ENCODE peak calls at places on chromosomes 1 and 21, in nine cellular contexts. V is ovary, G is A549, S is right lobe of liver, P is body of pancreas, U is HCT116, L is tibial nerve, D is transverse colon, M is heart left ventricle. N is an unnamed sample.

GRCh38 chr1:79353224-79353623 is 346.7 kb upstream of the ADGRL4 start:
- DNase-seq in U (peak; percentile 37), P (peak; percentile 32), S (no peak), D (no peak), M (no peak), L (peak; percentile 71), V (no peak), G (no peak), N (no peak)

GRCh38 chr1:30081379-30082102 is 641.8 kb downstream of the MATN1 start:
- DNase-seq in V (no peak), M (no peak), S (no peak), P (no peak), L (no peak), U (no peak), D (no peak), G (no peak), N (no peak)

GRCh38 chr1:61618755-61619154 is 106.2 kb downstream of the TM2D1 start:
- DNase-seq in D (no peak), P (no peak), U (no peak), V (no peak), M (no peak), G (no peak), S (no peak), L (no peak), N (no peak)

GRCh38 chr1:54973205-54973921 is 7.1 kb upstream of the TMEM61 start:
- DNase-seq in G (peak; percentile 44), V (no peak), D (no peak), U (peak; percentile 31), L (peak; percentile 36), M (peak; percentile 73), S (no peak), P (peak; percentile 41), N (no peak)

GRCh38 chr1:201295861-201296260 is 12.6 kb downstream of the PKP1 start:
- DNase-seq in U (no peak), S (no peak), G (peak; percentile 48), P (no peak), V (no peak), D (no peak), L (no peak), M (no peak), N (no peak)

GRCh38 chr21:36093512-36093911 is 23.7 kb downstream of the CBR1 start:
- DNase-seq in U (no peak), V (no peak), M (no peak), S (no peak), P (no peak), L (no peak), G (no peak), D (no peak), N (no peak)

GRCh38 chr1:186535388-186536133 is 74.6 kb upstream of the PDC start:
- DNase-seq in S (no peak), D (no peak), V (no peak), P (no peak), L (no peak), G (peak; percentile 32), U (no peak), M (no peak), N (no peak)

GRCh38 chr21:42343101-42343500 is 7.7 kb downstream of the TFF2 start:
- DNase-seq in G (no peak), V (no peak), M (no peak), U (no peak), P (no peak), S (no peak), L (no peak), D (no peak), N (no peak)

GRCh38 chr21:46062471-46063211 is 35.3 kb upstream of the COL6A2 start:
- DNase-seq in M (peak; percentile 11), V (peak; percentile 15), U (no peak), L (no peak), S (no peak), D (no peak), G (no peak), P (no peak), N (no peak)

GRCh38 chr21:42056468-42056867 is 14.6 kb upstream of the UMODL1 start:
- DNase-seq in G (no peak), L (no peak), D (peak; percentile 47), S (peak; percentile 5), V (no peak), P (peak; percentile 30), M (no peak), U (no peak), N (no peak)

GRCh38 chr1:112431038-112431437 is 35.0 kb downstream of the CTTNBP2NL start:
- DNase-seq in G (no peak), M (no peak), S (no peak), V (no peak), D (no peak), U (no peak), L (no peak), P (no peak), N (no peak)

GRCh38 chr1:175678471-175678870 is 64.9 kb downstream of the TNR start:
- DNase-seq in V (no peak), G (no peak), S (no peak), P (no peak), L (no peak), M (no peak), D (no peak), U (no peak), N (no peak)

GRCh38 chr1:38243106-38243505 is 196.5 kb upstream of the POU3F1 start:
- DNase-seq in P (no peak), V (no peak), L (no peak), S (no peak), G (no peak), M (no peak), U (no peak), D (peak; percentile 69), N (no peak)

GRCh38 chr1:82950606-82951200 is 1048.2 kb downstream of the TTLL7 start:
- DNase-seq in G (no peak), S (no peak), P (no peak), U (no peak), V (no peak), D (no peak), L (no peak), M (no peak), N (no peak)

GRCh38 chr1:215682232-215682631 is 115.1 kb downstream of the KCTD3 start:
- DNase-seq in P (no peak), G (no peak), L (no peak), V (no peak), U (no peak), D (no peak), M (no peak), S (no peak), N (no peak)

GRCh38 chr21:29989634-29990234 is 49.9 kb upstream of the GRIK1 start:
- DNase-seq in L (no peak), P (no peak), D (no peak), M (no peak), U (no peak), V (no peak), S (no peak), G (no peak), N (no peak)

GRCh38 chr1:57340361-57341192 is 83.3 kb downstream of the DAB1 start:
- DNase-seq in D (no peak), L (no peak), U (no peak), P (no peak), V (no peak), M (no peak), S (no peak), G (no peak), N (no peak)

GRCh38 chr1:119737040-119737682 is 25.4 kb downstream of the PHGDH start:
- DNase-seq in M (peak; percentile 62), V (peak; percentile 56), D (peak; percentile 39), U (no peak), P (peak; percentile 81), S (no peak), L (no peak), G (no peak), N (no peak)

GRCh38 chr1:32684167-32684811 is 18.3 kb downstream of the SYNC start:
- DNase-seq in L (peak; percentile 75), P (no peak), S (no peak), U (no peak), V (peak; percentile 70), G (no peak), M (peak; percentile 39), D (peak; percentile 60), N (peak; percentile 68)

GRCh38 chr1:159854101-159854692 is 8.3 kb downstream of the VSIG8 start:
- DNase-seq in D (peak; percentile 88), P (peak; percentile 86), S (peak; percentile 59), L (peak; percentile 69), M (peak; percentile 89), U (no peak), G (peak; percentile 52), V (peak; percentile 79), N (peak; percentile 71)

GRCh38 chr1:53473463-53473862 is 14.3 kb downstream of the DMRTB1 start:
- DNase-seq in P (no peak), M (no peak), V (no peak), U (no peak), G (no peak), S (no peak), D (no peak), L (no peak), N (no peak)

GRCh38 chr1:78424720-78425119 is 66.1 kb upstream of the PTGFR start:
- DNase-seq in D (no peak), G (no peak), U (no peak), L (no peak), M (no peak), P (no peak), V (no peak), S (no peak), N (no peak)

GRCh38 chr1:206801467-206801866 is 29.2 kb upstream of the IL10 start:
- DNase-seq in S (no peak), D (no peak), M (no peak), G (no peak), L (no peak), V (no peak), P (no peak), U (no peak), N (no peak)
- TF ChIP-seq CTCF in S (no peak), D (no peak), M (no peak), G (no peak), L (no peak), V (no peak), P (no peak), U (no peak), N (no peak)

GRCh38 chr1:229479660-229480399 is 28.3 kb downstream of the NUP133 start:
- DNase-seq in V (no peak), U (no peak), D (no peak), M (no peak), L (no peak), G (no peak), S (no peak), P (no peak), N (no peak)
- TF ChIP-seq POLR2A in V (no peak), U (no peak), D (no peak), M (no peak), L (no peak), G (no peak), S (no peak), P (no peak), N (no peak)

GRCh38 chr1:15949453-15950245 is 26.3 kb downstream of the ZBTB17 start:
- DNase-seq in V (peak; percentile 97), D (peak; percentile 88), P (peak; percentile 95), M (peak; percentile 91), U (peak; percentile 43), G (peak; percentile 74), L (peak; percentile 82), S (peak; percentile 74), N (peak; percentile 97)
- H3K27ac ChIP-seq in V (peak overlapping the region; percentile 90), D (peak overlapping the region; percentile 83), P (peak overlapping the region; percentile 80), M (peak overlapping the region; percentile 49), U (peak overlapping the region; percentile 37), G (peak overlapping the region; percentile 70), L (peak overlapping the region; percentile 88), S (peak overlapping the region; percentile 2), N (peak overlapping the region; percentile 96)

DNA sequence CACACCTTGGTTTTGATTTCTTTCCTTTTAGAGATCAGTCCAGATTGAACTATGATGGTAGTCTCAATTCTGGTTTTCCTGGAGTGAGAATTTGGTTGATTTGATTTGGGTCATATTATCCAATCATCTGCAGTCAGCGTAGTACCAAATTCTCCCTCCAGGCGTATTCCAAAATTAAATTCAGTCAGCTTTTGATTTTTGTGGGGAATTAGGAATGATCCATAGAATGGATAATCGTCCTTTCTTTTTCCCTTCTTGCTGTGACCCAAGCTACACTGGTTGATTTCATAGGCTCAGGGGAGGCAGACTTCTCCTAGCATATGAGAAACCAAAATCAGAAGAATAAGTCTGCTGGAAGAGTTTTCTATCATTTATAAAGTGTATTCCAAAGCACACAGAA is 4.9 kb downstream of the PRCC start:
- DNase-seq in S (no peak), V (no peak), G (no peak), D (no peak), U (no peak), L (no peak), M (no peak), P (no peak), N (no peak)
- TF ChIP-seq CTCF in S (no peak), V (no peak), G (no peak), D (no peak), U (no peak), L (no peak), M (no peak), P (no peak), N (no peak)

N was measured in uterus.